ENCODE peak calls at places on chromosome 9, in seven cellular contexts. One of them, this sample, is unnamed.
A peak's percentile ranks its signal among the peaks of the same experiment; 100 is the strongest.

GRCh38 chr9:88933607-88934379 is 57.5 kb upstream of the S1PR3 start:
- DNase-seq in adrenal gland: no peak
- DNase-seq in IMR-90: no peak
- DNase-seq in A549: no peak
- DNase-seq in Peyer's patch: no peak
- DNase-seq in uterus: no peak
- DNase-seq in stomach: no peak
- DNase-seq in this sample: no peak

GRCh38 chr9:80175286-80175906 is 603.6 kb downstream of the TLE4 start:
- DNase-seq in adrenal gland: no peak
- DNase-seq in IMR-90: peak; percentile 64
- DNase-seq in A549: peak; percentile 39
- DNase-seq in Peyer's patch: peak; percentile 62
- DNase-seq in uterus: no peak
- DNase-seq in stomach: peak; percentile 39
- DNase-seq in this sample: no peak

GRCh38 chr9:92961627-92962302 is 14.4 kb downstream of the FGD3 start:
- DNase-seq in adrenal gland: no peak
- DNase-seq in IMR-90: no peak
- DNase-seq in A549: no peak
- DNase-seq in Peyer's patch: peak; percentile 79
- DNase-seq in uterus: no peak
- DNase-seq in stomach: peak; percentile 26
- DNase-seq in this sample: no peak

GRCh38 chr9:29799227-29799626 is 2225.9 kb upstream of the C9orf72 start:
- DNase-seq in adrenal gland: no peak
- DNase-seq in IMR-90: no peak
- DNase-seq in A549: no peak
- DNase-seq in Peyer's patch: no peak
- DNase-seq in uterus: no peak
- DNase-seq in stomach: no peak
- DNase-seq in this sample: no peak

GRCh38 chr9:88236531-88237453 is 98.5 kb upstream of the SPATA31C2 start:
- DNase-seq in adrenal gland: no peak
- DNase-seq in IMR-90: peak; percentile 19
- DNase-seq in A549: no peak
- DNase-seq in Peyer's patch: no peak
- DNase-seq in uterus: peak; percentile 24
- DNase-seq in stomach: no peak
- DNase-seq in this sample: no peak

GRCh38 chr9:124983698-124984097 is 42.8 kb upstream of the GOLGA1 start:
- DNase-seq in adrenal gland: no peak
- DNase-seq in IMR-90: no peak
- DNase-seq in A549: no peak
- DNase-seq in Peyer's patch: no peak
- DNase-seq in uterus: no peak
- DNase-seq in stomach: no peak
- DNase-seq in this sample: no peak

GRCh38 chr9:114027901-114028465 is 50.1 kb downstream of the AMBP start:
- DNase-seq in adrenal gland: no peak
- DNase-seq in IMR-90: no peak
- DNase-seq in A549: no peak
- DNase-seq in Peyer's patch: no peak
- DNase-seq in uterus: peak; percentile 3
- DNase-seq in stomach: no peak
- DNase-seq in this sample: no peak

GRCh38 chr9:13033959-13034695 is 245.4 kb downstream of the MPDZ start:
- DNase-seq in adrenal gland: peak; percentile 27
- DNase-seq in IMR-90: peak; percentile 54
- DNase-seq in A549: peak; percentile 56
- DNase-seq in Peyer's patch: peak; percentile 58
- DNase-seq in uterus: peak; percentile 43
- DNase-seq in stomach: peak; percentile 62
- DNase-seq in this sample: peak; percentile 19

GRCh38 chr9:93684806-93685553 is 108.6 kb downstream of the PHF2 start:
- DNase-seq in adrenal gland: no peak
- DNase-seq in IMR-90: peak; percentile 24
- DNase-seq in A549: no peak
- DNase-seq in Peyer's patch: no peak
- DNase-seq in uterus: no peak
- DNase-seq in stomach: no peak
- DNase-seq in this sample: no peak

GRCh38 chr9:114287001-114287762 is 35.7 kb upstream of the ORM1 start:
- DNase-seq in adrenal gland: peak; percentile 12
- DNase-seq in IMR-90: no peak
- DNase-seq in A549: no peak
- DNase-seq in Peyer's patch: peak; percentile 33
- DNase-seq in uterus: peak; percentile 15
- DNase-seq in stomach: no peak
- DNase-seq in this sample: peak; percentile 7

GRCh38 chr9:38298503-38298902 is 94.0 kb upstream of the ALDH1B1 start:
- DNase-seq in adrenal gland: peak; percentile 51
- DNase-seq in IMR-90: no peak
- DNase-seq in A549: no peak
- DNase-seq in Peyer's patch: no peak
- DNase-seq in uterus: no peak
- DNase-seq in stomach: no peak
- DNase-seq in this sample: peak; percentile 27

GRCh38 chr9:17574342-17574741 is 4.5 kb upstream of the SH3GL2 start:
- DNase-seq in adrenal gland: no peak
- DNase-seq in IMR-90: no peak
- DNase-seq in A549: no peak
- DNase-seq in Peyer's patch: no peak
- DNase-seq in uterus: no peak
- DNase-seq in stomach: no peak
- DNase-seq in this sample: no peak

GRCh38 chr9:81032030-81032572 is 657.2 kb downstream of the TLE1 start:
- DNase-seq in adrenal gland: peak; percentile 40
- DNase-seq in IMR-90: peak; percentile 89
- DNase-seq in A549: peak; percentile 54
- DNase-seq in Peyer's patch: no peak
- DNase-seq in uterus: peak; percentile 70
- DNase-seq in stomach: no peak
- DNase-seq in this sample: no peak

GRCh38 chr9:133513214-133514088 is 11.3 kb downstream of the MYMK start:
- DNase-seq in adrenal gland: no peak
- DNase-seq in IMR-90: no peak
- DNase-seq in A549: no peak
- DNase-seq in Peyer's patch: no peak
- DNase-seq in uterus: no peak
- DNase-seq in stomach: no peak
- DNase-seq in this sample: no peak

GRCh38 chr9:20835364-20836286 is 151.6 kb downstream of the FOCAD start:
- DNase-seq in adrenal gland: peak; percentile 70
- DNase-seq in IMR-90: peak; percentile 59
- DNase-seq in A549: peak; percentile 16
- DNase-seq in Peyer's patch: no peak
- DNase-seq in uterus: no peak
- DNase-seq in stomach: no peak
- DNase-seq in this sample: no peak

DNA sequence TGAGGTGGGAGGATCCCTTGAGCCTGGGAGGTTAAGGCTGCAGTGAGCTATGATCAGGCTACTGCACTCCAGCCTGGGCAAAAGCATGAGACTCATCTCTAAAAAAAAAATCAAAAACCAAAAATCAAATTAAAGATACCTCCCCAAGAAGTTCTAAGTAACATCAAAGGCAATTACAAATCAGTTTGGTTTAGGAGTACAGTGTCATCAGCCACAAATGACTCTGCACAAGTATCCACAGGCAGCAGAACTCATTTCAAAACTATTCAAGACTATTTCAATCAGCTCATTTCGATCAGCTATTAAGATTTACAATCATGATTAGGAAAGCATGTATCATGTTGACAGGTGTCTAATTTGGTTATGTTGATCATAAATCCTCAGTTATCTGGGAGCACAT is 19.1 kb downstream of the TRMO start:
- DNase-seq in adrenal gland: no peak
- DNase-seq in IMR-90: no peak
- DNase-seq in A549: no peak
- DNase-seq in Peyer's patch: no peak
- DNase-seq in uterus: no peak
- DNase-seq in stomach: no peak
- DNase-seq in this sample: no peak
- H3K4me3 ChIP-seq in adrenal gland: no peak overlapping the region
- H3K4me3 ChIP-seq in IMR-90: no peak overlapping the region
- H3K4me3 ChIP-seq in A549: no peak overlapping the region
- H3K4me3 ChIP-seq in Peyer's patch: no peak overlapping the region
- H3K4me3 ChIP-seq in uterus: no peak overlapping the region
- H3K4me3 ChIP-seq in stomach: no peak overlapping the region
- H3K4me3 ChIP-seq in this sample: no peak overlapping the region

GRCh38 chr9:35812025-35812602 is at the start of gene SPAG8:
- DNase-seq in adrenal gland: peak; percentile 98
- DNase-seq in IMR-90: peak; percentile 96
- DNase-seq in A549: peak; percentile 96
- DNase-seq in Peyer's patch: peak; percentile 98
- DNase-seq in uterus: peak; percentile 95
- DNase-seq in stomach: peak; percentile 94
- DNase-seq in this sample: peak; percentile 89
- TF ChIP-seq POLR2A in adrenal gland: no peak
- TF ChIP-seq POLR2A in IMR-90: no peak
- TF ChIP-seq POLR2A in A549: peak; percentile 51
- TF ChIP-seq POLR2A in Peyer's patch: peak; percentile 12
- TF ChIP-seq POLR2A in uterus: peak; percentile 25
- TF ChIP-seq POLR2A in stomach: no peak
- TF ChIP-seq POLR2A in this sample: no peak

GRCh38 chr9:86102626-86103025 is 3.3 kb upstream of the GOLM1 start:
- DNase-seq in adrenal gland: no peak
- DNase-seq in IMR-90: no peak
- DNase-seq in A549: no peak
- DNase-seq in Peyer's patch: no peak
- DNase-seq in uterus: no peak
- DNase-seq in stomach: no peak
- DNase-seq in this sample: no peak
- H3K27ac ChIP-seq in adrenal gland: no peak overlapping the region
- H3K27ac ChIP-seq in IMR-90: no peak overlapping the region
- H3K27ac ChIP-seq in A549: no peak overlapping the region
- H3K27ac ChIP-seq in Peyer's patch: no peak overlapping the region
- H3K27ac ChIP-seq in uterus: no peak overlapping the region
- H3K27ac ChIP-seq in stomach: no peak overlapping the region
- H3K27ac ChIP-seq in this sample: no peak overlapping the region

DNA sequence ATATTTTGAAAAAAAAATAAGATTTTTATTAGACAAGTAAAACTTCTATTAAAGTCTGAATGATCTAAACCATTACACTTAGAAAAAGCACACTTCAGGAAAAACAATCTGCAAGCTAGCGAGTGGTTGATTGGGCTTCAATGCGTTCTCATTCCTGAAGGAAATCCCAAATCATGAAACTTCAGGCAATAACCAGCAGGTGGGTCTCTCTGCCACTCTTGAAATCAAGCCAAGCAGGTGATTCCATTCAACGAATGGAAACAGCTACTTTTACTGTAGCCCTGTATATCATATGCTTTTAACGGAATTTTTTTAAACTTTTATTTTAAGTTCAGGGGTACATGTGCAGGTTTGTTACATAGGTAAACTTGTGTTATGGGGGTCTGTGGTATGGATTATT is 234.5 kb upstream of the TRPM3 start:
- DNase-seq in adrenal gland: no peak
- DNase-seq in IMR-90: no peak
- DNase-seq in A549: peak; percentile 9
- DNase-seq in Peyer's patch: no peak
- DNase-seq in uterus: no peak
- DNase-seq in stomach: no peak
- DNase-seq in this sample: no peak
- H3K4me3 ChIP-seq in adrenal gland: no peak overlapping the region
- H3K4me3 ChIP-seq in IMR-90: no peak overlapping the region
- H3K4me3 ChIP-seq in A549: no peak overlapping the region
- H3K4me3 ChIP-seq in Peyer's patch: no peak overlapping the region
- H3K4me3 ChIP-seq in uterus: no peak overlapping the region
- H3K4me3 ChIP-seq in stomach: no peak overlapping the region
- H3K4me3 ChIP-seq in this sample: no peak overlapping the region

GRCh38 chr9:121499427-121500164 is at the start of gene GGTA1:
- DNase-seq in adrenal gland: peak; percentile 73
- DNase-seq in IMR-90: peak; percentile 50
- DNase-seq in A549: peak; percentile 33
- DNase-seq in Peyer's patch: peak; percentile 50
- DNase-seq in uterus: peak; percentile 48
- DNase-seq in stomach: peak; percentile 58
- DNase-seq in this sample: peak; percentile 25
- TF ChIP-seq POLR2A in adrenal gland: no peak
- TF ChIP-seq POLR2A in IMR-90: no peak
- TF ChIP-seq POLR2A in A549: no peak
- TF ChIP-seq POLR2A in Peyer's patch: no peak
- TF ChIP-seq POLR2A in uterus: peak; percentile 12
- TF ChIP-seq POLR2A in stomach: no peak
- TF ChIP-seq POLR2A in this sample: peak; percentile 4

GRCh38 chr9:136144450-136144849 is 25.8 kb upstream of the TMEM250 start:
- DNase-seq in adrenal gland: no peak
- DNase-seq in IMR-90: no peak
- DNase-seq in A549: no peak
- DNase-seq in Peyer's patch: no peak
- DNase-seq in uterus: no peak
- DNase-seq in stomach: no peak
- DNase-seq in this sample: no peak

GRCh38 chr9:136147890-136148714 is 29.4 kb upstream of the TMEM250 start:
- DNase-seq in adrenal gland: no peak
- DNase-seq in IMR-90: no peak
- DNase-seq in A549: no peak
- DNase-seq in Peyer's patch: no peak
- DNase-seq in uterus: no peak
- DNase-seq in stomach: no peak
- DNase-seq in this sample: no peak

GRCh38 chr9:136145580-136145979 is 26.9 kb upstream of the TMEM250 start:
- DNase-seq in adrenal gland: no peak
- DNase-seq in IMR-90: no peak
- DNase-seq in A549: no peak
- DNase-seq in Peyer's patch: no peak
- DNase-seq in uterus: no peak
- DNase-seq in stomach: no peak
- DNase-seq in this sample: no peak

GRCh38 chr9:136147038-136147889 is 28.6 kb upstream of the TMEM250 start:
- DNase-seq in adrenal gland: no peak
- DNase-seq in IMR-90: no peak
- DNase-seq in A549: no peak
- DNase-seq in Peyer's patch: no peak
- DNase-seq in uterus: no peak
- DNase-seq in stomach: no peak
- DNase-seq in this sample: no peak

DNA sequence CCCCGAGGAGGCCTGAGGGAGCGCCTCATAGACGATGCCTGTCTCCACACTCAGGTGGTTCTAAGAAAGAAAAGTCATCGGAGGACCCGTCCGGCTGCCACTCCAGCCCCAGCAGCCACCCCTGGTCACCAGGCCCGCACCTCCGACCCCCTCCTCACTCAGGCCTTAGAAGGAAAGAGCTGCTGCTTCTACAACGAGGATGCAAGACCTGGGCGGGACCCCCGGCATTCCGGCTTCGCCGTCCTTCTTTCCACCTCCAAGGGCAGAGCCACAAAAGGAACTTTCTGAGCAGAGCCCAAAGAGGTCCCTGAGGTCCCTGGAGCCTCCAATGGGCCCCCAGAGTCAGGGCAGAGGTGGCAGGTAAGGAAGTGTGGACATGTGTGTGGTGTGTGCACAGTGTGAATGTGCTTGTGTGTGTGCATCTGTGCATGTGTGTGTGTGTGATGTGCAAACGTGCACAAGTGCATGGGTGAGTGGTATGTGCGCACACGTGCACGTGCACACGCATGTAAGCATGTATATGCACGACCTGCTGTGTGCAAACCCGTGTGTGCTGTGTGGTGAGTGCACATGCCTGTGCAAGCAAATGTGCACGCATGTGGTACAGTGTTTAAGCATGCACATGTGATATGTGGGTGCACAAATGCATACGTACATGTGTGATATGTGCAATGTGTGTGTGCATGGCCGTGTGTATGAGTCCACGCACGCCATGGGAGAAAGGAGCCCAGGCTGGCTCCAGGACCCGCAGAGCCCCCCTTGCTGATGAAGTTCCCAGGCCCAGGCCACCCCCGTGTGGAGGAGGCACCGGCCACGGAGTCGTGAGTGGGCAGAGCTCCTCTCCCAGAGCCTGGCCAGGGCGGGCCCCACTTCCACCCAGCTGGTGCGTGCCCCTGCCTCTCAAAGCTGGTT is 27.7 kb upstream of the TMEM250 start:
- DNase-seq in adrenal gland: no peak
- DNase-seq in IMR-90: no peak
- DNase-seq in A549: no peak
- DNase-seq in Peyer's patch: no peak
- DNase-seq in uterus: no peak
- DNase-seq in stomach: no peak
- DNase-seq in this sample: no peak
- H3K27ac ChIP-seq in adrenal gland: no peak overlapping the region
- H3K27ac ChIP-seq in IMR-90: no peak overlapping the region
- H3K27ac ChIP-seq in A549: no peak overlapping the region
- H3K27ac ChIP-seq in Peyer's patch: no peak overlapping the region
- H3K27ac ChIP-seq in uterus: no peak overlapping the region
- H3K27ac ChIP-seq in stomach: no peak overlapping the region
- H3K27ac ChIP-seq in this sample: no peak overlapping the region

This sample was measured in gastrocnemius medialis.